ENCODE peak calls at places on chromosomes 3 and 15, in seven cellular contexts. B, W, Q, O, M, L and V are unnamed samples.

GRCh38 chr3:55333923-55334322 is 153.2 kb downstream of the WNT5A start:
- DNase-seq in B (peak), W (no peak), Q (no peak), O (no peak), M (no peak), L (no peak), V (no peak)

GRCh38 chr15:68843425-68844311 is 23.0 kb upstream of the ANP32A start:
- DNase-seq in B (peak), W (no peak), Q (no peak), O (peak), M (no peak), L (peak), V (no peak)

GRCh38 chr15:27831384-27832262 is 267.5 kb downstream of the OCA2 start:
- DNase-seq in B (no peak), W (no peak), Q (no peak), O (no peak), M (no peak), L (no peak), V (no peak)

GRCh38 chr3:183486472-183486871 is 58.1 kb upstream of the MCF2L2 start:
- DNase-seq in B (no peak), W (no peak), Q (no peak), O (no peak), M (no peak), L (no peak), V (no peak)

GRCh38 chr3:175304437-175304836 is 445.3 kb downstream of the NAALADL2 start:
- DNase-seq in B (no peak), W (no peak), Q (no peak), O (no peak), M (no peak), L (peak), V (peak)

GRCh38 chr3:108471346-108471935 is 39.0 kb downstream of the MYH15 start:
- DNase-seq in B (no peak), W (no peak), Q (no peak), O (no peak), M (peak), L (no peak), V (no peak)

GRCh38 chr3:113532698-113533533 is 561 bp downstream of the SIDT1 start:
- DNase-seq in B (peak), W (peak), Q (no peak), O (peak), M (no peak), L (peak), V (peak)

GRCh38 chr3:7340795-7341194 is 479.9 kb downstream of the GRM7 start:
- DNase-seq in B (no peak), W (no peak), Q (no peak), O (no peak), M (no peak), L (no peak), V (no peak)

GRCh38 chr3:18987862-18988447 is 160.4 kb upstream of the KCNH8 start:
- DNase-seq in B (no peak), W (no peak), Q (no peak), O (no peak), M (no peak), L (peak), V (no peak)

GRCh38 chr3:189800436-189800835 is 169.2 kb downstream of the TP63 start:
- DNase-seq in B (no peak), W (no peak), Q (no peak), O (no peak), M (no peak), L (no peak), V (no peak)

GRCh38 chr3:14274537-14274936 is 95.9 kb downstream of the LSM3 start:
- DNase-seq in B (no peak), W (peak), Q (no peak), O (no peak), M (no peak), L (no peak), V (no peak)

GRCh38 chr3:12239301-12239700 is 49.6 kb upstream of the PPARG start:
- DNase-seq in B (no peak), W (no peak), Q (no peak), O (no peak), M (no peak), L (no peak), V (no peak)

GRCh38 chr15:89642106-89642505 is 13.2 kb downstream of the KIF7 start:
- DNase-seq in B (no peak), W (no peak), Q (no peak), O (no peak), M (no peak), L (no peak), V (peak)

GRCh38 chr3:60953406-60953805 is 297.8 kb downstream of the FHIT start:
- DNase-seq in B (peak), W (no peak), Q (no peak), O (no peak), M (no peak), L (no peak), V (no peak)

GRCh38 chr3:17680530-17680929 is 61.9 kb downstream of the TBC1D5 start:
- DNase-seq in B (no peak), W (no peak), Q (no peak), O (no peak), M (no peak), L (no peak), V (no peak)

GRCh38 chr15:43989938-43990337 is 163.1 kb downstream of the WDR76 start:
- DNase-seq in B (no peak), W (no peak), Q (no peak), O (no peak), M (no peak), L (no peak), V (no peak)

GRCh38 chr3:173287361-173287760 is 110.2 kb upstream of the NLGN1 start:
- DNase-seq in B (no peak), W (no peak), Q (no peak), O (no peak), M (no peak), L (no peak), V (no peak)

GRCh38 chr3:52682016-52682415 is 3.7 kb downstream of the PBRM1 start:
- DNase-seq in B (peak), W (peak), Q (no peak), O (no peak), M (peak), L (no peak), V (peak)

GRCh38 chr3:193563429-193563828 is 8.7 kb upstream of the ATP13A4 start:
- DNase-seq in B (no peak), W (no peak), Q (no peak), O (no peak), M (no peak), L (no peak), V (no peak)

GRCh38 chr3:3800076-3800448 is 831 bp downstream of the LRRN1 start:
- DNase-seq in B (peak), W (no peak), Q (no peak), O (peak), M (no peak), L (no peak), V (no peak)

GRCh38 chr3:30607032-30607833 is 832 bp downstream of the TGFBR2 start:
- DNase-seq in B (peak), W (peak), Q (no peak), O (peak), M (no peak), L (no peak), V (peak)

GRCh38 chr15:56038015-56038414 is 44.6 kb upstream of the NEDD4 start:
- DNase-seq in B (no peak), W (no peak), Q (no peak), O (no peak), M (no peak), L (no peak), V (no peak)

GRCh38 chr15:31484369-31484951 is 157.8 kb downstream of the KLF13 start:
- DNase-seq in B (no peak), W (no peak), Q (no peak), O (no peak), M (no peak), L (no peak), V (no peak)

GRCh38 chr3:183518446-183519185 is 36.9 kb downstream of the KLHL6 start:
- DNase-seq in B (no peak), W (peak), Q (no peak), O (peak), M (no peak), L (no peak), V (no peak)

GRCh38 chr15:61715082-61715481 is 345.2 kb downstream of the VPS13C start:
- DNase-seq in B (peak), W (no peak), Q (no peak), O (no peak), M (no peak), L (no peak), V (peak)

GRCh38 chr15:87348746-87349145 is 907.8 kb downstream of the NTRK3 start:
- DNase-seq in B (no peak), W (no peak), Q (no peak), O (no peak), M (no peak), L (no peak), V (no peak)

GRCh38 chr3:38628835-38629234 is 20.7 kb downstream of the SCN5A start:
- DNase-seq in B (no peak), W (no peak), Q (no peak), O (no peak), M (no peak), L (no peak), V (no peak)

GRCh38 chr3:128307029-128307633 is 153.8 kb downstream of the EEFSEC start:
- DNase-seq in B (no peak), W (no peak), Q (no peak), O (no peak), M (no peak), L (peak), V (no peak)